ENCODE peak calls at places on chromosomes 4 and X, in ten cellular contexts. G is HT-29; U is T-helper 2 cell; X is T-helper 9 cell; N is NCI-H2081 treated with DMSO at 0.1 percent for 48 hours; J is cerebellar cortex; B is activated CD8-positive, alpha-beta T cell treated with anti-CD3 and anti-CD28 coated beads, Interleukin-2, amount 10 ng/mL, durations not matched to agents 7 days and 5 days; R is natural killer cell; F is fibroblast of pulmonary artery; D is tibial nerve. C is an unnamed sample.

GRCh38 chr4:7719354-7720174 is 220.1 kb downstream of the AFAP1 start:
- DNase-seq in G (peak), U (peak), X (peak), N (peak), J (peak), B (peak), R (peak), F (peak), D (no peak), C (peak)

GRCh38 chrX:154791951-154792350 is 13.3 kb downstream of the MPP1 start:
- DNase-seq in G (no peak), U (no peak), X (no peak), N (no peak), J (no peak), B (no peak), R (no peak), F (no peak), D (no peak), C (no peak)

GRCh38 chrX:37599735-37600134 is 28.3 kb downstream of the LANCL3 start:
- DNase-seq in G (peak), U (no peak), X (no peak), N (no peak), J (no peak), B (no peak), R (no peak), F (no peak), D (no peak), C (no peak)

GRCh38 chrX:106894392-106894909 is 8.7 kb downstream of the RIPPLY1 start:
- DNase-seq in G (peak), U (peak), X (peak), N (peak), J (peak), B (peak), R (peak), F (peak), D (peak), C (peak)

GRCh38 chrX:131633285-131633917 is 89.5 kb downstream of the OR13H1 start:
- DNase-seq in G (peak), U (no peak), X (peak), N (peak), J (peak), B (peak), R (no peak), F (peak), D (peak), C (no peak)

GRCh38 chr4:184114431-184114830 is 103.2 kb downstream of the ENPP6 start:
- DNase-seq in G (no peak), U (no peak), X (no peak), N (no peak), J (peak), B (no peak), R (no peak), F (no peak), D (no peak), C (no peak)

GRCh38 chrX:103233263-103233662 is 18.4 kb downstream of the BEX4 start:
- DNase-seq in G (no peak), U (no peak), X (no peak), N (no peak), J (no peak), B (no peak), R (no peak), F (no peak), D (no peak), C (no peak)

GRCh38 chrX:40003071-40003981 is 94.4 kb downstream of the BCOR start:
- DNase-seq in G (no peak), U (no peak), X (no peak), N (no peak), J (no peak), B (no peak), R (no peak), F (peak), D (no peak), C (no peak)

GRCh38 chrX:38347136-38347535 is 5.3 kb upstream of the OTC start:
- DNase-seq in G (peak), U (no peak), X (no peak), N (no peak), J (no peak), B (no peak), R (no peak), F (peak), D (no peak), C (no peak)

GRCh38 chr4:45036677-45037076 is 310.3 kb upstream of the GNPDA2 start:
- DNase-seq in G (no peak), U (no peak), X (no peak), N (peak), J (no peak), B (no peak), R (no peak), F (no peak), D (no peak), C (no peak)

GRCh38 chrX:3501833-3502535 is 155.5 kb upstream of the MXRA5 start:
- DNase-seq in G (no peak), U (no peak), X (no peak), N (no peak), J (no peak), B (no peak), R (no peak), F (no peak), D (no peak), C (no peak)

GRCh38 chr4:47612116-47613023 is 127.3 kb downstream of the ATP10D start:
- DNase-seq in G (no peak), U (no peak), X (no peak), N (no peak), J (no peak), B (no peak), R (no peak), F (peak), D (no peak), C (no peak)

GRCh38 chrX:23754664-23755063 is 11.6 kb upstream of the ACOT9 start:
- DNase-seq in G (no peak), U (no peak), X (no peak), N (no peak), J (no peak), B (no peak), R (no peak), F (no peak), D (no peak), C (no peak)

GRCh38 chrX:126165401-126165720 is 728 bp downstream of the DCAF12L2 start:
- DNase-seq in G (no peak), U (no peak), X (no peak), N (no peak), J (no peak), B (no peak), R (no peak), F (no peak), D (no peak), C (no peak)

GRCh38 chrX:116413273-116413672 is 23.1 kb upstream of the SLC6A14 start:
- DNase-seq in G (no peak), U (no peak), X (no peak), N (no peak), J (no peak), B (no peak), R (no peak), F (no peak), D (no peak), C (no peak)

GRCh38 chr4:16111533-16111932 is 27.7 kb upstream of the PROM1 start:
- DNase-seq in G (no peak), U (no peak), X (no peak), N (no peak), J (no peak), B (no peak), R (no peak), F (no peak), D (no peak), C (no peak)

GRCh38 chr4:47873877-47874571 is 36.2 kb upstream of the CORIN start:
- DNase-seq in G (no peak), U (no peak), X (no peak), N (no peak), J (no peak), B (no peak), R (no peak), F (no peak), D (no peak), C (no peak)

GRCh38 chr4:140099993-140100392 is 54.0 kb downstream of the MAML3 start:
- DNase-seq in G (no peak), U (no peak), X (no peak), N (no peak), J (no peak), B (peak), R (no peak), F (no peak), D (no peak), C (peak)

GRCh38 chr4:38989487-38989886 is 42.7 kb downstream of the TMEM156 start:
- DNase-seq in G (no peak), U (no peak), X (no peak), N (no peak), J (no peak), B (no peak), R (no peak), F (no peak), D (no peak), C (no peak)

GRCh38 chr4:81314196-81314896 is 99.3 kb upstream of the PRKG2 start:
- DNase-seq in G (peak), U (no peak), X (no peak), N (peak), J (no peak), B (no peak), R (no peak), F (peak), D (no peak), C (no peak)

GRCh38 chr4:2834001-2834921 is 9.4 kb upstream of the ADD1 start:
- DNase-seq in G (no peak), U (no peak), X (no peak), N (no peak), J (no peak), B (no peak), R (no peak), F (no peak), D (peak), C (no peak)

GRCh38 chr4:183422962-183423653 is 21.3 kb upstream of the CDKN2AIP start:
- DNase-seq in G (no peak), U (no peak), X (no peak), N (no peak), J (no peak), B (no peak), R (no peak), F (peak), D (no peak), C (no peak)

GRCh38 chrX:41723305-41723704 is 676 bp upstream of the GPR82 start:
- DNase-seq in G (no peak), U (no peak), X (no peak), N (no peak), J (no peak), B (no peak), R (no peak), F (peak), D (no peak), C (no peak)

GRCh38 chr4:151719045-151719743 is 41.6 kb downstream of the GATB start:
- DNase-seq in G (no peak), U (no peak), X (no peak), N (no peak), J (peak), B (no peak), R (no peak), F (peak), D (no peak), C (no peak)

GRCh38 chr4:83362492-83363329 is 28.1 kb upstream of the HPSE start:
- DNase-seq in G (peak), U (no peak), X (no peak), N (no peak), J (peak), B (no peak), R (no peak), F (peak), D (no peak), C (no peak)

GRCh38 chr4:184983660-184984356 is 34.5 kb upstream of the HELT start:
- DNase-seq in G (peak), U (peak), X (peak), N (no peak), J (peak), B (peak), R (no peak), F (peak), D (peak), C (peak)

GRCh38 chrX:98203800-98204199 is 1320.1 kb downstream of the RPA4 start:
- DNase-seq in G (no peak), U (no peak), X (no peak), N (no peak), J (no peak), B (no peak), R (no peak), F (no peak), D (no peak), C (no peak)

GRCh38 chrX:30735839-30736238 is 82.6 kb downstream of the GK start:
- DNase-seq in G (peak), U (peak), X (peak), N (peak), J (peak), B (peak), R (peak), F (peak), D (peak), C (peak)

GRCh38 chr4:8817081-8817812 is 54.4 kb downstream of the HMX1 start:
- DNase-seq in G (no peak), U (no peak), X (no peak), N (no peak), J (no peak), B (no peak), R (peak), F (no peak), D (no peak), C (no peak)

GRCh38 chrX:15956684-15957083 is 102.1 kb upstream of the AP1S2 start:
- DNase-seq in G (no peak), U (no peak), X (no peak), N (no peak), J (no peak), B (no peak), R (no peak), F (peak), D (no peak), C (no peak)

GRCh38 chr4:13918110-13918509 is 290.6 kb upstream of the BOD1L1 start:
- DNase-seq in G (no peak), U (no peak), X (no peak), N (no peak), J (no peak), B (no peak), R (no peak), F (peak), D (no peak), C (no peak)

GRCh38 chr4:95360911-95361695 is 187.7 kb downstream of the UNC5C start:
- DNase-seq in G (no peak), U (no peak), X (no peak), N (no peak), J (no peak), B (no peak), R (no peak), F (no peak), D (no peak), C (no peak)

GRCh38 chrX:102517331-102517730 is 792 bp upstream of the TMSB15A start:
- DNase-seq in G (peak), U (no peak), X (no peak), N (no peak), J (peak), B (no peak), R (no peak), F (peak), D (no peak), C (no peak)

GRCh38 chr4:114911141-114911540 is 202.3 kb downstream of the NDST4 start:
- DNase-seq in G (no peak), U (no peak), X (no peak), N (no peak), J (no peak), B (no peak), R (no peak), F (no peak), D (no peak), C (no peak)

GRCh38 chr4:8185280-8185679 is 13.8 kb upstream of the SH3TC1 start:
- DNase-seq in G (no peak), U (no peak), X (no peak), N (no peak), J (no peak), B (no peak), R (no peak), F (peak), D (no peak), C (no peak)

GRCh38 chr4:55445921-55446577 is 50.3 kb downstream of the TMEM165 start:
- DNase-seq in G (no peak), U (no peak), X (no peak), N (no peak), J (no peak), B (no peak), R (no peak), F (peak), D (no peak), C (no peak)

C was measured in effector memory CD4-positive, alpha-beta T cell.